ENCODE peak calls at places on chromosomes 5 and 9, in nine cellular contexts. C is NT2/D1; Q is breast epithelium; G is CD8-positive, alpha-beta T cell; P is cardiac muscle cell; T is aorta; E is transverse colon; K is Peyer's patch; F is body of pancreas. J is an unnamed sample. For H3K27me3, the result is how much of the 10 kb centered on the place peaks cover.

GRCh38 chr5:72302171-72302570 is 17.9 kb downstream of the MRPS27 start:
- DNase-seq in G (no peak), E (no peak), Q (no peak), P (no peak), K (no peak), F (no peak), T (no peak), C (peak), J (no peak)

GRCh38 chr5:4857761-4858160 is 282.4 kb upstream of the ADAMTS16 start:
- DNase-seq in Q (no peak), T (no peak), K (no peak), G (no peak), F (no peak), C (no peak), E (no peak), P (no peak), J (no peak)

GRCh38 chr5:93044860-93045666 is 536.0 kb downstream of the NR2F1-AS1 start:
- DNase-seq in P (peak), E (no peak), K (no peak), T (no peak), F (no peak), G (no peak), C (no peak), Q (no peak), J (no peak)

GRCh38 chr5:2217219-2217618 is 334.5 kb upstream of the IRX4 start:
- DNase-seq in P (no peak), Q (no peak), F (no peak), T (no peak), C (no peak), G (no peak), E (no peak), K (no peak), J (no peak)

GRCh38 chr9:87950765-87951488 is 23.4 kb downstream of the CDK20 start:
- DNase-seq in Q (no peak), E (no peak), K (no peak), F (no peak), P (peak), C (peak), G (no peak), T (no peak), J (peak)

GRCh38 chr9:107484117-107484723 is 5.3 kb downstream of the KLF4 start:
- DNase-seq in G (no peak), T (no peak), Q (no peak), K (no peak), E (peak), P (peak), C (peak), F (peak), J (peak)

GRCh38 chr9:81604306-81605153 is 84.8 kb downstream of the TLE1 start:
- DNase-seq in P (no peak), G (no peak), K (no peak), T (no peak), C (no peak), E (no peak), Q (no peak), F (no peak), J (no peak)

GRCh38 chr5:162068412-162068811 is 839 bp downstream of the GABRG2 start:
- DNase-seq in C (peak), K (no peak), E (no peak), Q (peak), T (no peak), G (no peak), F (peak), P (peak), J (peak)

GRCh38 chr9:17742065-17742464 is 163.2 kb downstream of the SH3GL2 start:
- DNase-seq in E (no peak), P (no peak), T (no peak), G (no peak), Q (no peak), F (no peak), K (no peak), C (peak), J (no peak)

GRCh38 chr9:84146893-84147705 is 166.5 kb downstream of the RMI1 start:
- DNase-seq in G (no peak), T (no peak), C (no peak), E (no peak), F (no peak), K (no peak), P (no peak), Q (no peak), J (peak)

GRCh38 chr5:135887447-135887864 is 8.2 kb downstream of the IL9 start:
- DNase-seq in C (peak), E (peak), F (peak), P (peak), Q (no peak), G (peak), K (peak), T (no peak), J (peak)

GRCh38 chr5:42423285-42424152 is at the start of gene GHR:
- DNase-seq in G (no peak), P (peak), T (peak), Q (peak), C (peak), K (peak), F (peak), E (peak), J (peak)

GRCh38 chr5:159971931-159972461 is 36.9 kb upstream of the TTC1 start:
- DNase-seq in K (no peak), Q (no peak), C (no peak), T (no peak), F (peak), G (no peak), P (peak), E (peak), J (peak)

GRCh38 chr5:79172269-79172668 is 60.7 kb downstream of the BHMT start:
- DNase-seq in G (no peak), F (peak), E (no peak), C (no peak), Q (no peak), P (peak), T (no peak), K (no peak), J (no peak)

GRCh38 chr9:2338770-2339169 is 282.8 kb upstream of the VLDLR start:
- DNase-seq in E (no peak), C (no peak), P (no peak), K (no peak), T (no peak), F (no peak), Q (no peak), G (no peak), J (no peak)

GRCh38 chr9:95373069-95373681 is 55.7 kb upstream of the FANCC start:
- DNase-seq in K (no peak), T (no peak), P (no peak), C (no peak), Q (no peak), F (peak), E (no peak), G (no peak), J (no peak)

GRCh38 chr9:125820100-125820804 is 73.1 kb downstream of the PBX3 start:
- DNase-seq in E (no peak), F (no peak), Q (no peak), K (no peak), P (peak), G (no peak), C (no peak), T (no peak), J (no peak)

GRCh38 chr9:129182625-129183494 is 4.8 kb upstream of the IER5L start:
- DNase-seq in G (no peak), K (no peak), C (no peak), Q (no peak), E (peak), T (peak), P (peak), F (peak), J (peak)

GRCh38 chr9:129185991-129186390 is 7.9 kb upstream of the IER5L start:
- DNase-seq in Q (no peak), E (no peak), G (no peak), F (no peak), C (no peak), K (no peak), P (no peak), T (no peak), J (no peak)

GRCh38 chr9:129183495-129184308 is 5.6 kb upstream of the IER5L start:
- DNase-seq in P (no peak), G (no peak), C (no peak), K (peak), T (no peak), F (no peak), E (peak), Q (no peak), J (peak)

GRCh38 chr9:129184743-129185142 is 6.7 kb upstream of the IER5L start:
- DNase-seq in G (no peak), E (no peak), Q (no peak), P (no peak), C (no peak), T (no peak), K (no peak), F (no peak), J (no peak)

GRCh38 chr9:129185402-129185801 is 7.3 kb upstream of the IER5L start:
- DNase-seq in C (no peak), Q (no peak), E (no peak), F (no peak), T (no peak), P (no peak), K (no peak), G (no peak), J (no peak)
- H3K27me3 ChIP-seq in C (under half), Q (under half), E (under half), F (under half), T (under half), P (under half), K (under half), G (under half), J (under half)

DNA sequence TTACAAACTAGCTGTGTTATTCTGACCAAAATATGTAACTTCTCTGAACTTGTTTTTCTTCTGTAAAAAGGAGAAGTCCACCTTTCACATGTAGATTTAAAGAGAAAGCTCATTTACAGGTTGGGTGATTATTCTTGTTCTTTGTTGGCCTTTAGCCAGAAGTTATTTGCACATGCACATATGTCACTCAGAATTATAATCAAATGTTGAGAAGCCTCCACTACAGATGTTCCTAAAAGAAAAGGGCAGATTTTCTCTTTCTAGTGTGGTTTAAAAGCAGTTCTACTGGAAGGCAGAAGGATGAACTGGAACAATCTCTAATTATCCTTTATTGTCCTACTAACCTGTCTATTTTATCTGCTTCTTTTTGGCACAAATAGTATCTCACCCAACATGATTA is 209.8 kb upstream of the ELAVL2 start:
- DNase-seq in T (no peak), C (no peak), F (no peak), K (no peak), Q (no peak), G (no peak), E (no peak), P (no peak), J (no peak)
- H3K27me3 ChIP-seq in T (under half), C (under half), F (under half), K (under half), Q (under half), G (under half), E (under half), P (under half), J (under half)

GRCh38 chr9:91943447-91943846 is 6.6 kb downstream of the ROR2 start:
- DNase-seq in C (no peak), E (no peak), Q (no peak), F (no peak), K (no peak), P (no peak), T (no peak), G (no peak), J (no peak)

GRCh38 chr9:91943876-91944470 is 6.1 kb downstream of the ROR2 start:
- DNase-seq in C (no peak), Q (no peak), F (no peak), K (peak), T (no peak), E (no peak), G (no peak), P (no peak), J (no peak)

GRCh38 chr9:91945277-91946074 is 4.6 kb downstream of the ROR2 start:
- DNase-seq in G (no peak), C (no peak), F (peak), P (peak), E (peak), T (no peak), Q (no peak), K (peak), J (peak)

GRCh38 chr9:91946196-91946595 is 3.8 kb downstream of the ROR2 start:
- DNase-seq in Q (no peak), C (no peak), G (no peak), E (no peak), P (no peak), F (no peak), K (no peak), T (no peak), J (no peak)

GRCh38 chr9:91944711-91945110 is 5.3 kb downstream of the ROR2 start:
- DNase-seq in C (no peak), G (no peak), Q (no peak), K (peak), P (no peak), E (no peak), F (no peak), T (no peak), J (no peak)
- H3K27me3 ChIP-seq in C (under half), G (under half), Q (under half), K (under half), P (under half), E (under half), F (under half), T (under half), J (under half)

DNA sequence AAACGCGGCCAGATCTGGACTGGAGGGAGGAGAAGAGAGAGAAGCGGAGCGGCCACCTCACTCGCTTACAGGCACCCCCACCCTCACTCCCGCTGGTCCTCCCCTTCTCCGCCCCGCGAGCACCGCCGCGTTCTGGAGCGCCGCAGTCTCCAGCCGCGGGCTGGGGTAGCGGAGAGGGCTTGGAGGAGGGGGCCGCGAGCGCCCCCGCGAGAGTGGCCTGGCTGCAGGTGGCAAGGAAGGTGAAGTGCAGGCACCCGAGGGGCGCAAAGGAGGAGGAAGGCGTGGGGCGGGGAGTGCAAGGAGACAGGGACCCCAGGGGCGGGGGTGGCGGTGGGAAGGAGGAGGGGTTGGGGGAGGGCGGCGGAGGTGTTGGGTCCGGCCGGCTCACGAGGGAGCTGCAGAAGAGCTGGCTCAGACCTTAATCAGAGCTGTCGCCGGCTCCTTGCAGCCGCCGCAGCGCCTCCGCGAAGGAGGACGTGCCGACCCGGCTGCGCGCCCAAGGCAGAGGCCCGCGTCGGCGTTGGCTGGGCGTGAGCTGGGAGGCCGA is at the start of gene DMRT3:
- DNase-seq in K (no peak), F (no peak), T (no peak), C (peak), Q (no peak), G (no peak), P (peak), E (no peak), J (no peak)
- H3K27me3 ChIP-seq in K (under half), F (under half), T (under half), C (half or more), Q (half or more), G (under half), P (half or more), E (half or more), J (half or more)

GRCh38 chr5:180287868-180288267 is 4.0 kb downstream of the MAPK9 start:
- DNase-seq in G (no peak), Q (no peak), T (no peak), C (no peak), P (peak), K (no peak), F (no peak), E (no peak), J (no peak)
- H3K27me3 ChIP-seq in G (under half), Q (under half), T (under half), C (under half), P (under half), K (under half), F (under half), E (under half), J (under half)

J was measured in small intestine.